ENCODE peak calls at places on chromosomes 2 and 18, in ten cellular contexts. B, A, F, Z, N, X, V, E, G and S are unnamed samples. For H3K4me1 and H3K9me2, the result is how much of the 10 kb centered on the place peaks cover.

GRCh38 chr2:210324458-210324857 is 9.5 kb upstream of the MYL1 start:
- DNase-seq in E (no peak), X (no peak), A (no peak), N (no peak), F (no peak), Z (no peak), B (no peak), V (no peak), G (no peak), S (peak)

GRCh38 chr2:240288087-240288521 is 147.4 kb upstream of the GPC1 start:
- DNase-seq in N (no peak), G (no peak), B (no peak), A (no peak), Z (no peak), E (no peak), V (no peak), F (no peak), X (no peak), S (no peak)

GRCh38 chr2:165203689-165204559 is at the start of gene SCN3A:
- DNase-seq in E (peak), N (peak), V (peak), F (peak), G (peak), Z (peak), A (peak), B (peak), X (peak), S (peak)

GRCh38 chr18:58507881-58508280 is 121.0 kb downstream of the ALPK2 start:
- DNase-seq in A (no peak), X (no peak), G (no peak), E (no peak), B (no peak), N (no peak), F (peak), Z (no peak), V (no peak), S (no peak)

GRCh38 chr2:51919395-51919794 is 887.5 kb upstream of the NRXN1 start:
- DNase-seq in A (no peak), V (no peak), B (no peak), X (no peak), F (peak), Z (peak), E (no peak), G (no peak), N (no peak), S (no peak)

GRCh38 chr2:219758907-219759680 is 131.7 kb downstream of the SLC4A3 start:
- DNase-seq in V (no peak), X (no peak), N (no peak), E (no peak), B (no peak), A (no peak), F (no peak), Z (no peak), G (no peak), S (no peak)

GRCh38 chr18:681985-682384 is 24.5 kb downstream of the TYMS start:
- DNase-seq in E (no peak), N (no peak), F (no peak), Z (no peak), G (no peak), V (no peak), A (no peak), X (no peak), B (no peak), S (no peak)

GRCh38 chr18:60554961-60555360 is 182.4 kb upstream of the MC4R start:
- DNase-seq in V (no peak), Z (no peak), X (no peak), B (no peak), E (peak), F (no peak), A (no peak), N (no peak), G (no peak), S (no peak)

GRCh38 chr2:206082298-206082843 is 3.6 kb downstream of the INO80D start:
- DNase-seq in G (peak), N (no peak), E (no peak), A (no peak), B (no peak), X (no peak), F (no peak), V (no peak), Z (no peak), S (peak)

GRCh38 chr2:9972621-9973445 is 21.3 kb downstream of the GRHL1 start:
- DNase-seq in E (no peak), V (no peak), A (no peak), Z (peak), X (no peak), B (peak), G (no peak), F (peak), N (no peak), S (peak)

GRCh38 chr2:39725401-39725800 is 53.7 kb downstream of the THUMPD2 start:
- DNase-seq in X (no peak), N (no peak), Z (peak), V (no peak), A (no peak), F (peak), E (no peak), G (no peak), B (no peak), S (no peak)

GRCh38 chr2:127857494-127857818 is 499 bp downstream of the POLR2D start:
- DNase-seq in E (peak), Z (no peak), X (peak), N (peak), V (no peak), A (peak), B (peak), F (no peak), G (peak), S (peak)

GRCh38 chr2:233551491-233551890 is 15.1 kb downstream of the USP40 start:
- DNase-seq in F (no peak), Z (no peak), A (no peak), V (no peak), G (no peak), X (no peak), B (no peak), N (no peak), E (no peak), S (no peak)

GRCh38 chr2:27954771-27955384 is 64.3 kb downstream of the BABAM2 start:
- DNase-seq in X (no peak), F (peak), V (no peak), A (peak), E (peak), N (peak), B (peak), Z (peak), G (no peak), S (no peak)

GRCh38 chr18:13611058-13611615 is 115.2 kb downstream of the FAM210A start:
- DNase-seq in E (peak), V (no peak), F (no peak), G (peak), X (peak), Z (peak), A (peak), B (no peak), N (peak), S (peak)

GRCh38 chr2:64914735-64915509 is 74.3 kb upstream of the SLC1A4 start:
- DNase-seq in F (no peak), Z (peak), G (peak), N (peak), V (no peak), E (peak), X (no peak), A (peak), B (no peak), S (no peak)

GRCh38 chr18:35005963-35006577 is 35.1 kb upstream of the MAPRE2 start:
- DNase-seq in N (peak), E (peak), B (peak), G (peak), F (peak), X (peak), A (peak), V (peak), Z (peak), S (peak)

GRCh38 chr2:46363535-46364170 is 66.4 kb downstream of the EPAS1 start:
- DNase-seq in B (no peak), A (no peak), Z (peak), N (no peak), V (no peak), F (peak), G (no peak), E (no peak), X (no peak), S (no peak)

GRCh38 chr2:133362061-133362476 is 206.2 kb downstream of the NCKAP5 start:
- DNase-seq in B (no peak), E (no peak), A (peak), X (no peak), F (peak), V (no peak), N (no peak), G (no peak), Z (peak), S (no peak)

GRCh38 chr2:239378021-239378917 is 22.6 kb downstream of the HDAC4 start:
- DNase-seq in V (no peak), E (no peak), A (no peak), G (no peak), X (no peak), B (no peak), N (no peak), F (no peak), Z (peak), S (no peak)

GRCh38 chr2:70304501-70304900 is 2.6 kb upstream of the FAM136A start:
- DNase-seq in A (no peak), N (no peak), G (no peak), F (no peak), Z (no peak), B (no peak), X (no peak), E (no peak), V (no peak), S (no peak)

GRCh38 chr2:239832995-239833727 is 192.0 kb downstream of the NDUFA10 start:
- DNase-seq in Z (no peak), G (no peak), X (peak), F (no peak), A (no peak), E (no peak), B (no peak), V (no peak), N (no peak), S (no peak)

GRCh38 chr18:25228410-25228809 is 123.6 kb downstream of the ZNF521 start:
- DNase-seq in N (no peak), E (no peak), G (no peak), X (no peak), V (no peak), B (no peak), Z (no peak), F (no peak), A (no peak), S (no peak)

GRCh38 chr2:229313591-229313990 is 42.5 kb upstream of the PID1 start:
- DNase-seq in X (no peak), E (no peak), V (no peak), N (no peak), A (no peak), B (no peak), Z (peak), G (no peak), F (peak), S (no peak)

GRCh38 chr2:217948341-217948791 is 54.4 kb downstream of the TNS1 start:
- DNase-seq in N (no peak), E (no peak), B (no peak), V (no peak), X (no peak), F (no peak), Z (no peak), A (no peak), G (no peak), S (no peak)
- H3K4me1 ChIP-seq in N (under half), E (under half), B (under half), V (under half), X (under half), F (under half), Z (under half), A (half or more), G (under half), S (under half)

DNA sequence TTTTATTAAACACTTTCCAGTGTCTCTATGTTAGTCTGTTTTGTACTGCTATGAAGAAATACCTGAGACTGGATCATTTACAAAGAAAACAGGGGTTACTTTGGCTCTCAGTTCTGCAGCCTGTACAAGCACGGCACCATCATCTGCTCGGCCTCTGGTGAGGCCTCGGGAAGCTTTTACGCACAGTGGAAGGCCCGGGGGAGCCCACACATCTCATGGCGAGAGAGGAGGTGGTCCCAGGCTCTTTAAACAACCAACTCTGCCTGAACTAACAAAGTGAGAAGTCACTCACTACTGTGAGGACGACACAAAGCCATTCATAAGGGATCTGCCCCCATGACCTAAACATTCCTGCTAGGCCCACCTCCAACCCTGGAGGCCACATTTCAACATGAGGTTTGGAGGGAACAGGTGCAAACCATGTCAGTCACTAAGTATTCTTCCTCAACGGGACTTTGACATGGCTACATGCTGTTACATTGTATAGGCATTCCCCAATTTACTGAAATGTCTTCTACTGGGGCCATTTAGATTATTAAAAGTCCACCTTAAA is 26.1 kb downstream of the CYB5A start:
- DNase-seq in F (no peak), N (no peak), G (no peak), A (no peak), V (no peak), Z (no peak), X (no peak), B (no peak), E (no peak), S (no peak)
- H3K9me2 ChIP-seq in F (under half), N (under half), G (under half), A (under half), V (under half), Z (under half), X (under half), B (under half), E (under half), S (under half)

GRCh38 chr2:207251573-207252192 is 85.9 kb upstream of the KLF7 start:
- DNase-seq in A (no peak), X (peak), N (no peak), V (no peak), B (no peak), Z (peak), G (no peak), F (no peak), E (no peak), S (no peak)
- H3K4me1 ChIP-seq in A (under half), X (half or more), N (under half), V (under half), B (under half), Z (half or more), G (half or more), F (half or more), E (under half), S (under half)

DNA sequence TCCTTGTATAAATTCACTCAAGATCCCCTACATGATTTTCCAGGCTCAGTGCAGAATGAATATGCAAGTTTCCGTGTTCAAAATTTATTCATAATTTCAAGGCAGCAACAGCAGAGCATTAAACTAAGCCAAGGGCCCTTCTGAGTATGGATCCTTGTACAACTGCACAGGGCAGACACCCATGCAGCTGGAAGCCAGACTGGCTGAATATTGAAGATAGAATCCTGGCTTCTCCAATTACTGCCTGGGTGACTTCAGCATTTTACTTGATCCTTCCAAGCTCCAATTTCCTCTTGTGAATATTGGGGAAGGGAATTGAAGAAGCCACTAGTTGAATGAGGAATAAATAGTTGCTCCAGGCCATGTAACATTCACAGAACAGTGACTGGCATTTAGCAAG is 267.9 kb upstream of the REG3G start:
- DNase-seq in E (no peak), N (no peak), F (no peak), B (no peak), V (no peak), G (no peak), Z (no peak), A (no peak), X (no peak), S (no peak)
- H3K9me2 ChIP-seq in E (under half), N (under half), F (under half), B (under half), V (under half), G (under half), Z (under half), A (under half), X (under half), S (under half)

GRCh38 chr2:85998071-85998991 is 107.4 kb downstream of the POLR1A start:
- DNase-seq in Z (peak), A (peak), X (no peak), F (no peak), B (no peak), N (no peak), E (peak), V (no peak), G (no peak), S (peak)
- H3K4me1 ChIP-seq in Z (half or more), A (under half), X (under half), F (under half), B (under half), N (under half), E (half or more), V (under half), G (under half), S (under half)